ENCODE peak calls at places on chromosomes 16 and 17, in four cellular contexts. E is EH, D is NAMALWA, P is GM03348. Q is an unnamed sample.

GRCh38 chr16:73020409-73020884 is 27.5 kb downstream of the ZFHX3 start:
- DNase-seq in E (peak), D (no peak), P (peak), Q (no peak)

GRCh38 chr17:61312406-61313295 is 87.0 kb upstream of the TBX2 start:
- DNase-seq in E (no peak), D (no peak), P (no peak), Q (no peak)

GRCh38 chr16:11099672-11100195 is 155.4 kb downstream of the CLEC16A start:
- DNase-seq in E (no peak), D (peak), P (no peak), Q (no peak)

GRCh38 chr16:69365901-69366300 is 14.3 kb upstream of the TMED6 start:
- DNase-seq in E (peak), D (no peak), P (no peak), Q (no peak)

GRCh38 chr16:88439706-88440105 is 13.4 kb upstream of the ZFPM1 start:
- DNase-seq in E (no peak), D (no peak), P (no peak), Q (no peak)

GRCh38 chr17:61466246-61466645 is 14.0 kb downstream of the TBX4 start:
- DNase-seq in E (no peak), D (no peak), P (no peak), Q (no peak)

GRCh38 chr16:57130950-57131321 is 38.6 kb downstream of the CPNE2 start:
- DNase-seq in E (no peak), D (no peak), P (no peak), Q (no peak)

GRCh38 chr17:22441776-22442175 is 749.5 kb downstream of the KCNJ18 start:
- DNase-seq in E (no peak), D (no peak), P (no peak), Q (no peak)

GRCh38 chr17:49986396-49987289 is 8.4 kb downstream of the DLX3 start:
- DNase-seq in E (no peak), D (no peak), P (no peak), Q (no peak)

GRCh38 chr16:67055712-67056487 is 27.0 kb downstream of the CBFB start:
- DNase-seq in E (peak), D (no peak), P (peak), Q (no peak)

GRCh38 chr17:64020068-64020766 is at the start of gene ICAM2:
- DNase-seq in E (no peak), D (peak), P (no peak), Q (no peak)

GRCh38 chr16:54098247-54098646 is 188.3 kb downstream of the IRX3 start:
- DNase-seq in E (no peak), D (no peak), P (no peak), Q (no peak)

Q was measured in NCI-H2227 treated with DMSO at 0.1 percent for 48 hours.